ENCODE peak calls at places on chromosomes 12 and 14, in seven cellular contexts. G is HT1080; S is CD4-positive, CD25-positive, alpha-beta regulatory T cell; X is midbrain; B is AG08396; U is MCF 10A; K is lower leg skin. I is an unnamed sample.
A peak's percentile ranks its signal among the peaks of the same experiment; 100 is the strongest.

GRCh38 chr14:93011650-93012317 is 88.8 kb downstream of the CHGA start:
- DNase-seq in G (no peak), S (no peak), X (peak; percentile 87), B (no peak), U (no peak), K (no peak), I (no peak)

GRCh38 chr12:110039085-110039807 is 9.1 kb downstream of the C12orf76 start:
- DNase-seq in G (peak; percentile 87), S (peak; percentile 69), X (no peak), B (peak; percentile 76), U (peak; percentile 88), K (no peak), I (no peak)

GRCh38 chr12:109309441-109310246 is 560 bp upstream of the FOXN4 start:
- DNase-seq in G (no peak), S (no peak), X (no peak), B (no peak), U (peak; percentile 18), K (no peak), I (no peak)

GRCh38 chr12:125403145-125403789 is 338.0 kb downstream of the AACS start:
- DNase-seq in G (peak; percentile 12), S (peak; percentile 29), X (peak; percentile 10), B (peak; percentile 18), U (peak; percentile 45), K (no peak), I (no peak)

GRCh38 chr12:99455350-99456037 is 192.1 kb upstream of the GARIN6 start:
- DNase-seq in G (peak; percentile 82), S (no peak), X (no peak), B (no peak), U (peak; percentile 99), K (no peak), I (no peak)

GRCh38 chr12:69949324-69949723 is 124.3 kb downstream of the MYRFL start:
- DNase-seq in G (no peak), S (no peak), X (no peak), B (no peak), U (no peak), K (no peak), I (no peak)

GRCh38 chr12:99959549-99960170 is 25.1 kb downstream of the ANKS1B start:
- DNase-seq in G (no peak), S (no peak), X (no peak), B (no peak), U (peak; percentile 90), K (no peak), I (no peak)

GRCh38 chr12:84842406-84843013 is 70.1 kb downstream of the SLC6A15 start:
- DNase-seq in G (peak; percentile 27), S (peak; percentile 36), X (peak; percentile 33), B (peak; percentile 6), U (peak; percentile 59), K (no peak), I (no peak)

GRCh38 chr14:59098377-59098776 is 90.1 kb upstream of the DAAM1 start:
- DNase-seq in G (peak; percentile 87), S (no peak), X (no peak), B (peak; percentile 70), U (peak; percentile 44), K (no peak), I (no peak)

GRCh38 chr14:30610719-30611388 is 11.3 kb upstream of the SCFD1 start:
- DNase-seq in G (peak; percentile 42), S (peak; percentile 33), X (no peak), B (peak; percentile 31), U (peak; percentile 89), K (peak; percentile 49), I (no peak)

GRCh38 chr12:79692860-79693605 is 2.3 kb upstream of the PAWR start:
- DNase-seq in G (peak; percentile 21), S (no peak), X (no peak), B (no peak), U (peak; percentile 68), K (no peak), I (no peak)

GRCh38 chr14:77603654-77604270 is 12.7 kb downstream of the SPTLC2 start:
- DNase-seq in G (peak; percentile 45), S (no peak), X (no peak), B (no peak), U (no peak), K (peak; percentile 34), I (no peak)

GRCh38 chr14:73325630-73326299 is 88.5 kb downstream of the PAPLN start:
- DNase-seq in G (no peak), S (peak; percentile 72), X (no peak), B (no peak), U (no peak), K (no peak), I (no peak)

GRCh38 chr14:75372260-75372659 is 55.6 kb upstream of the JDP2 start:
- DNase-seq in G (no peak), S (no peak), X (peak; percentile 78), B (no peak), U (no peak), K (no peak), I (no peak)

GRCh38 chr12:76259660-76260389 is 88.4 kb downstream of the BBS10 start:
- DNase-seq in G (peak; percentile 88), S (no peak), X (no peak), B (peak; percentile 68), U (peak; percentile 72), K (peak; percentile 60), I (no peak)

GRCh38 chr12:109912790-109913189 is 12.7 kb downstream of the TCHP start:
- DNase-seq in G (no peak), S (no peak), X (no peak), B (no peak), U (no peak), K (no peak), I (no peak)

GRCh38 chr12:105986779-105987686 is 151.7 kb downstream of the NUAK1 start:
- DNase-seq in G (peak; percentile 6), S (no peak), X (no peak), B (peak; percentile 38), U (no peak), K (no peak), I (no peak)

GRCh38 chr12:82358200-82359114 is at the start of the genes CCDC59 and METTL25:
- DNase-seq in G (peak; percentile 95), S (peak; percentile 98), X (peak; percentile 99), B (peak; percentile 91), U (peak; percentile 98), K (peak; percentile 97), I (peak; percentile 97)

GRCh38 chr12:12107678-12108077 is 36.9 kb downstream of the BCL2L14 start:
- DNase-seq in G (no peak), S (no peak), X (no peak), B (no peak), U (no peak), K (no peak), I (no peak)

GRCh38 chr12:111446044-111446581 is 40.4 kb downstream of the SH2B3 start:
- DNase-seq in G (peak; percentile 68), S (no peak), X (no peak), B (no peak), U (peak; percentile 43), K (no peak), I (no peak)

GRCh38 chr12:101773560-101774206 is 34.4 kb upstream of the SYCP3 start:
- DNase-seq in G (peak; percentile 56), S (peak; percentile 83), X (peak; percentile 74), B (peak; percentile 63), U (peak; percentile 76), K (peak; percentile 41), I (no peak)

GRCh38 chr14:34363733-34364134 is 98.3 kb downstream of the SPTSSA start:
- DNase-seq in G (peak; percentile 70), S (no peak), X (no peak), B (no peak), U (no peak), K (no peak), I (no peak)

I was measured in left lung.